ENCODE peak calls at places on chromosomes 11 and 22, in eight cellular contexts. T is mesendoderm, W is memory B cell, S is neural progenitor cell, Y is DMS153, E is uterus, N is activated gamma-delta T cell treated with Interleukin-2 at 50 U/mL for 16 hours, F is A172. O is an unnamed sample.

GRCh38 chr11:124863137-124863825 is 2.0 kb upstream of the ROBO3 start:
- DNase-seq in T (peak), W (no peak), S (peak), Y (no peak), E (no peak), N (no peak), F (no peak), O (no peak)

GRCh38 chr11:44749160-44749559 is 22.4 kb downstream of the TSPAN18 start:
- DNase-seq in T (no peak), W (no peak), S (no peak), Y (no peak), E (no peak), N (no peak), F (no peak), O (no peak)

GRCh38 chr11:124751741-124752470 is at the start of gene VSIG2:
- DNase-seq in T (no peak), W (no peak), S (no peak), Y (no peak), E (no peak), N (no peak), F (no peak), O (no peak)

GRCh38 chr11:93652161-93652597 is 9.3 kb upstream of the CEP295 start:
- DNase-seq in T (peak), W (peak), S (peak), Y (no peak), E (no peak), N (peak), F (peak), O (peak)

GRCh38 chr11:24496728-24497396 is at the start of gene LUZP2:
- DNase-seq in T (peak), W (no peak), S (peak), Y (no peak), E (no peak), N (no peak), F (no peak), O (peak)

GRCh38 chr22:44818727-44819126 is 66.4 kb downstream of the ARHGAP8 start:
- DNase-seq in T (no peak), W (no peak), S (no peak), Y (no peak), E (no peak), N (no peak), F (no peak), O (no peak)

GRCh38 chr11:75342966-75343870 is 8.2 kb downstream of the ARRB1 start:
- DNase-seq in T (peak), W (no peak), S (peak), Y (peak), E (no peak), N (no peak), F (peak), O (no peak)

GRCh38 chr11:121723261-121723741 is 270.5 kb upstream of the SORL1-AS1 start:
- DNase-seq in T (peak), W (no peak), S (peak), Y (no peak), E (peak), N (no peak), F (no peak), O (no peak)

O was measured in mammary epithelial cell.